ENCODE peak calls at places on chromosomes 11 and 22, in six cellular contexts. One of them, this sample, is unnamed. For H3K9me3, the result is how much of the 10 kb centered on the place peaks cover.

GRCh38 chr22:29370556-29370955 is 17.8 kb downstream of the AP1B1 start:
- DNase-seq in OCI-LY7: peak
- DNase-seq in ovary: no peak
- DNase-seq in tibial nerve: no peak
- DNase-seq in lower lobe of right lung: no peak
- DNase-seq in endodermal cell: peak
- DNase-seq in this sample: no peak

GRCh38 chr11:33383920-33384209 is 126.7 kb downstream of the HIPK3 start:
- DNase-seq in OCI-LY7: peak
- DNase-seq in ovary: no peak
- DNase-seq in tibial nerve: no peak
- DNase-seq in lower lobe of right lung: no peak
- DNase-seq in endodermal cell: no peak
- DNase-seq in this sample: no peak

GRCh38 chr11:45560153-45560934 is 105.1 kb downstream of the CHST1 start:
- DNase-seq in OCI-LY7: no peak
- DNase-seq in ovary: no peak
- DNase-seq in tibial nerve: no peak
- DNase-seq in lower lobe of right lung: no peak
- DNase-seq in endodermal cell: no peak
- DNase-seq in this sample: no peak

GRCh38 chr11:120303004-120303637 is 22.0 kb upstream of the TLCD5 start:
- DNase-seq in OCI-LY7: peak
- DNase-seq in ovary: peak
- DNase-seq in tibial nerve: peak
- DNase-seq in lower lobe of right lung: no peak
- DNase-seq in endodermal cell: peak
- DNase-seq in this sample: peak

GRCh38 chr11:82682003-82682751 is 51.5 kb downstream of the FAM181B start:
- DNase-seq in OCI-LY7: peak
- DNase-seq in ovary: no peak
- DNase-seq in tibial nerve: peak
- DNase-seq in lower lobe of right lung: no peak
- DNase-seq in endodermal cell: peak
- DNase-seq in this sample: peak

GRCh38 chr11:112455791-112456190 is 195.1 kb upstream of the PLET1 start:
- DNase-seq in OCI-LY7: no peak
- DNase-seq in ovary: no peak
- DNase-seq in tibial nerve: no peak
- DNase-seq in lower lobe of right lung: no peak
- DNase-seq in endodermal cell: no peak
- DNase-seq in this sample: no peak

GRCh38 chr11:47466701-47467250 is 17.8 kb upstream of the RAPSN start:
- DNase-seq in OCI-LY7: no peak
- DNase-seq in ovary: peak
- DNase-seq in tibial nerve: no peak
- DNase-seq in lower lobe of right lung: no peak
- DNase-seq in endodermal cell: peak
- DNase-seq in this sample: no peak

GRCh38 chr11:16167706-16168487 is 188.4 kb downstream of the SOX6 start:
- DNase-seq in OCI-LY7: no peak
- DNase-seq in ovary: no peak
- DNase-seq in tibial nerve: no peak
- DNase-seq in lower lobe of right lung: no peak
- DNase-seq in endodermal cell: no peak
- DNase-seq in this sample: no peak

GRCh38 chr11:64049509-64049908 is 13.8 kb downstream of the FLRT1 start:
- DNase-seq in OCI-LY7: no peak
- DNase-seq in ovary: no peak
- DNase-seq in tibial nerve: no peak
- DNase-seq in lower lobe of right lung: no peak
- DNase-seq in endodermal cell: no peak
- DNase-seq in this sample: no peak

GRCh38 chr22:29702931-29703594 is 16.7 kb upstream of the CABP7 start:
- DNase-seq in OCI-LY7: peak
- DNase-seq in ovary: no peak
- DNase-seq in tibial nerve: no peak
- DNase-seq in lower lobe of right lung: peak
- DNase-seq in endodermal cell: no peak
- DNase-seq in this sample: no peak

GRCh38 chr11:122888162-122888561 is 5.6 kb downstream of the JHY start:
- DNase-seq in OCI-LY7: no peak
- DNase-seq in ovary: no peak
- DNase-seq in tibial nerve: no peak
- DNase-seq in lower lobe of right lung: no peak
- DNase-seq in endodermal cell: no peak
- DNase-seq in this sample: no peak

GRCh38 chr11:109619498-109619897 is 197.5 kb downstream of the C11orf87 start:
- DNase-seq in OCI-LY7: no peak
- DNase-seq in ovary: no peak
- DNase-seq in tibial nerve: no peak
- DNase-seq in lower lobe of right lung: no peak
- DNase-seq in endodermal cell: no peak
- DNase-seq in this sample: no peak

GRCh38 chr22:43159484-43160178 is 8.3 kb downstream of the TSPO start:
- DNase-seq in OCI-LY7: no peak
- DNase-seq in ovary: no peak
- DNase-seq in tibial nerve: no peak
- DNase-seq in lower lobe of right lung: no peak
- DNase-seq in endodermal cell: peak
- DNase-seq in this sample: no peak

GRCh38 chr11:117045196-117045595 is 53.0 kb downstream of the SIK3 start:
- DNase-seq in OCI-LY7: no peak
- DNase-seq in ovary: no peak
- DNase-seq in tibial nerve: no peak
- DNase-seq in lower lobe of right lung: no peak
- DNase-seq in endodermal cell: no peak
- DNase-seq in this sample: peak

GRCh38 chr22:41216984-41217383 is 11.9 kb downstream of the L3MBTL2 start:
- DNase-seq in OCI-LY7: no peak
- DNase-seq in ovary: peak
- DNase-seq in tibial nerve: no peak
- DNase-seq in lower lobe of right lung: no peak
- DNase-seq in endodermal cell: peak
- DNase-seq in this sample: no peak

GRCh38 chr22:23182289-23183106 is 2.2 kb downstream of the BCR start:
- DNase-seq in OCI-LY7: peak
- DNase-seq in ovary: no peak
- DNase-seq in tibial nerve: no peak
- DNase-seq in lower lobe of right lung: no peak
- DNase-seq in endodermal cell: peak
- DNase-seq in this sample: no peak

GRCh38 chr22:50622723-50623327 is 5.1 kb downstream of the ARSA start:
- DNase-seq in OCI-LY7: peak
- DNase-seq in ovary: no peak
- DNase-seq in tibial nerve: no peak
- DNase-seq in lower lobe of right lung: no peak
- DNase-seq in endodermal cell: peak
- DNase-seq in this sample: no peak

GRCh38 chr11:44506375-44507016 is 59.0 kb upstream of the CD82 start:
- DNase-seq in OCI-LY7: no peak
- DNase-seq in ovary: no peak
- DNase-seq in tibial nerve: no peak
- DNase-seq in lower lobe of right lung: no peak
- DNase-seq in endodermal cell: no peak
- DNase-seq in this sample: no peak

GRCh38 chr22:37566903-37567798 is 6.9 kb downstream of the CDC42EP1 start:
- DNase-seq in OCI-LY7: peak
- DNase-seq in ovary: peak
- DNase-seq in tibial nerve: peak
- DNase-seq in lower lobe of right lung: peak
- DNase-seq in endodermal cell: peak
- DNase-seq in this sample: peak

GRCh38 chr11:100830295-100830694 is 143.2 kb downstream of the ARHGAP42 start:
- DNase-seq in OCI-LY7: no peak
- DNase-seq in ovary: no peak
- DNase-seq in tibial nerve: no peak
- DNase-seq in lower lobe of right lung: no peak
- DNase-seq in endodermal cell: peak
- DNase-seq in this sample: no peak

GRCh38 chr11:74011360-74012071 is 2.6 kb upstream of the UCP3 start:
- DNase-seq in OCI-LY7: no peak
- DNase-seq in ovary: no peak
- DNase-seq in tibial nerve: no peak
- DNase-seq in lower lobe of right lung: no peak
- DNase-seq in endodermal cell: no peak
- DNase-seq in this sample: no peak

GRCh38 chr11:117835576-117835975 is 11.0 kb upstream of the FXYD2 start:
- DNase-seq in OCI-LY7: no peak
- DNase-seq in ovary: no peak
- DNase-seq in tibial nerve: no peak
- DNase-seq in lower lobe of right lung: no peak
- DNase-seq in endodermal cell: no peak
- DNase-seq in this sample: peak

GRCh38 chr11:13772223-13773046 is 104.0 kb downstream of the FAR1 start:
- DNase-seq in OCI-LY7: peak
- DNase-seq in ovary: no peak
- DNase-seq in tibial nerve: peak
- DNase-seq in lower lobe of right lung: no peak
- DNase-seq in endodermal cell: no peak
- DNase-seq in this sample: peak

GRCh38 chr11:17686185-17686980 is 33.0 kb upstream of the MYOD1 start:
- DNase-seq in OCI-LY7: no peak
- DNase-seq in ovary: no peak
- DNase-seq in tibial nerve: no peak
- DNase-seq in lower lobe of right lung: no peak
- DNase-seq in endodermal cell: no peak
- DNase-seq in this sample: no peak

GRCh38 chr11:118820412-118821357 is 29.7 kb upstream of the DDX6 start:
- DNase-seq in OCI-LY7: peak
- DNase-seq in ovary: no peak
- DNase-seq in tibial nerve: peak
- DNase-seq in lower lobe of right lung: peak
- DNase-seq in endodermal cell: peak
- DNase-seq in this sample: no peak

GRCh38 chr11:13269775-13270174 is 7.8 kb upstream of the BMAL1 start:
- DNase-seq in OCI-LY7: no peak
- DNase-seq in ovary: no peak
- DNase-seq in tibial nerve: no peak
- DNase-seq in lower lobe of right lung: no peak
- DNase-seq in endodermal cell: no peak
- DNase-seq in this sample: no peak

GRCh38 chr11:102451041-102451692 is 1.4 kb downstream of the TMEM123 start:
- DNase-seq in OCI-LY7: no peak
- DNase-seq in ovary: no peak
- DNase-seq in tibial nerve: no peak
- DNase-seq in lower lobe of right lung: no peak
- DNase-seq in endodermal cell: no peak
- DNase-seq in this sample: no peak

GRCh38 chr11:60953781-60954180 is 1.8 kb upstream of the SLC15A3 start:
- DNase-seq in OCI-LY7: no peak
- DNase-seq in ovary: no peak
- DNase-seq in tibial nerve: no peak
- DNase-seq in lower lobe of right lung: no peak
- DNase-seq in endodermal cell: no peak
- DNase-seq in this sample: no peak

GRCh38 chr22:43470218-43470617 is 58.4 kb downstream of the MPPED1 start:
- DNase-seq in OCI-LY7: no peak
- DNase-seq in ovary: no peak
- DNase-seq in tibial nerve: no peak
- DNase-seq in lower lobe of right lung: no peak
- DNase-seq in endodermal cell: no peak
- DNase-seq in this sample: no peak

GRCh38 chr11:106473089-106473722 is 395.7 kb downstream of the AASDHPPT start:
- DNase-seq in OCI-LY7: no peak
- DNase-seq in ovary: no peak
- DNase-seq in tibial nerve: no peak
- DNase-seq in lower lobe of right lung: no peak
- DNase-seq in endodermal cell: no peak
- DNase-seq in this sample: no peak
- H3K9me3 ChIP-seq in OCI-LY7: under half
- H3K9me3 ChIP-seq in ovary: under half
- H3K9me3 ChIP-seq in tibial nerve: under half
- H3K9me3 ChIP-seq in lower lobe of right lung: under half
- H3K9me3 ChIP-seq in endodermal cell: under half
- H3K9me3 ChIP-seq in this sample: under half

GRCh38 chr22:30970356-30970746 is 1.3 kb downstream of the TUG1 start:
- DNase-seq in OCI-LY7: no peak
- DNase-seq in ovary: no peak
- DNase-seq in tibial nerve: no peak
- DNase-seq in lower lobe of right lung: no peak
- DNase-seq in endodermal cell: no peak
- DNase-seq in this sample: no peak
- H3K9me3 ChIP-seq in OCI-LY7: under half
- H3K9me3 ChIP-seq in ovary: under half
- H3K9me3 ChIP-seq in tibial nerve: under half
- H3K9me3 ChIP-seq in lower lobe of right lung: under half
- H3K9me3 ChIP-seq in endodermal cell: half or more
- H3K9me3 ChIP-seq in this sample: under half

DNA sequence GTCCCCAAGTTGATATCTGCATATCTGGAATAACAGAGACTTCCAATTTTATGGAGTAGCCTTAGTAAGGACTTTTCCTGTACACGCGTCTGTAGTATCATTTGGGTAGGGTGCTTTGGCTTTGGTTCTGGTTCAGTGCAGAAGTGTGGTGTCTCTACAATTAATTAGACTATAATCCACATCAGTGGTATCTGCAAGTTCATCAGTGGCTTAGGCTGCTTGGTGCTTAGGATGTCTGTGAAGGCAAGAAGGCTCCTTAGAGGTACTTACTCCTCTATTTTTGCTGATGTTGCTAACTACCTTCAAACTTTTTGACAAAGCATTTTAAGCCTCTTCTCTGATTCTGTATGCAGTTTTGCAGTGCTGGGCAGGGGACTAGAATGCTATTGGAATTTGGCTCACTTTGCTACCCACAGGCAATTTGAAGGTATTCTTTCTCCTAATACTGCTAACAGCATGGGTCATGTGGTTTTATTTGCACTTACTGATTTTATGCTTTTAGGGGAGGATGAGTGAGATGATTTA is 49.4 kb downstream of the KCNQ1OT1 start:
- DNase-seq in OCI-LY7: no peak
- DNase-seq in ovary: no peak
- DNase-seq in tibial nerve: no peak
- DNase-seq in lower lobe of right lung: no peak
- DNase-seq in endodermal cell: no peak
- DNase-seq in this sample: no peak
- H3K9me3 ChIP-seq in OCI-LY7: under half
- H3K9me3 ChIP-seq in ovary: under half
- H3K9me3 ChIP-seq in tibial nerve: under half
- H3K9me3 ChIP-seq in lower lobe of right lung: under half
- H3K9me3 ChIP-seq in endodermal cell: half or more
- H3K9me3 ChIP-seq in this sample: under half

DNA sequence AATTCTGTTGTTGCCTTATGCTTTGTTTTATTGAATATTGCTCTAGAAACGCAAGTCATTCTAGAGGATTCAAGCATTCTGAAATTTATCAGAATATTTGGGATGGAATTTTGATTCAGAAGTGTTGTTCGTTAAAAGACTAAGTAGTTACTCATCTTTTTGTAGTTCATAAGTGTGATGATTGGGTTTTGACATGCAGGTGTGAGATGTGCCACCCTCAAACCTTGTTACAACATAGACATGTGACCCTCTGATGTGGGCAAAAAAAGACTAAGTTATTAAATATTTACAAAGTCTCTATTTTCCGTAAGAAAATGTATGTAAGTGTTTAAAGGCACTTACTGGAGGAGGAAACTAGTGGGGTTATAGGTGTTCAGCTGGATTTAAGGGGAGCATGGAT is 8.9 kb downstream of the YWHAH start:
- DNase-seq in OCI-LY7: no peak
- DNase-seq in ovary: no peak
- DNase-seq in tibial nerve: no peak
- DNase-seq in lower lobe of right lung: no peak
- DNase-seq in endodermal cell: no peak
- DNase-seq in this sample: no peak
- H3K9me3 ChIP-seq in OCI-LY7: under half
- H3K9me3 ChIP-seq in ovary: under half
- H3K9me3 ChIP-seq in tibial nerve: under half
- H3K9me3 ChIP-seq in lower lobe of right lung: under half
- H3K9me3 ChIP-seq in endodermal cell: under half
- H3K9me3 ChIP-seq in this sample: under half

GRCh38 chr11:9462172-9462799 is 1.5 kb downstream of the ZNF143 start:
- DNase-seq in OCI-LY7: peak
- DNase-seq in ovary: no peak
- DNase-seq in tibial nerve: no peak
- DNase-seq in lower lobe of right lung: no peak
- DNase-seq in endodermal cell: no peak
- DNase-seq in this sample: no peak
- H3K9me3 ChIP-seq in OCI-LY7: under half
- H3K9me3 ChIP-seq in ovary: under half
- H3K9me3 ChIP-seq in tibial nerve: under half
- H3K9me3 ChIP-seq in lower lobe of right lung: under half
- H3K9me3 ChIP-seq in endodermal cell: under half
- H3K9me3 ChIP-seq in this sample: under half

This sample was measured in HAP-1.